ENCODE peak calls at places on chromosomes 4 and X, in six cellular contexts. P, M, G, L, T and I are unnamed samples.

GRCh38 chr4:15870079-15870478 is 68.5 kb downstream of the FGFBP1 start:
- DNase-seq in T (no peak), L (no peak), G (no peak), M (no peak), P (no peak), I (no peak)

GRCh38 chr4:176277162-176277904 is 8.3 kb upstream of the ASB5 start:
- DNase-seq in T (no peak), L (no peak), G (peak; percentile 66), M (no peak), P (peak; percentile 62), I (peak; percentile 51)

GRCh38 chr4:153735901-153736461 is 23.8 kb downstream of the RNF175 start:
- DNase-seq in T (no peak), P (no peak), M (no peak), G (no peak), L (no peak), I (no peak)

GRCh38 chr4:93337196-93337595 is 491.4 kb upstream of the ATOH1 start:
- DNase-seq in P (no peak), L (no peak), T (no peak), M (no peak), G (no peak), I (no peak)

GRCh38 chr4:179124419-179124818 is 1682.2 kb upstream of the AGA start:
- DNase-seq in L (no peak), G (no peak), P (no peak), M (no peak), T (no peak), I (no peak)

GRCh38 chrX:2490634-2491033 is 10.1 kb downstream of the DHRSX start:
- DNase-seq in G (no peak), M (no peak), P (no peak), T (no peak), L (no peak), I (no peak)

GRCh38 chrX:17592117-17592516 is 145.2 kb upstream of the SCML1 start:
- DNase-seq in M (no peak), P (no peak), G (no peak), L (no peak), T (no peak), I (no peak)

GRCh38 chrX:2427147-2427546 is 73.6 kb downstream of the DHRSX start:
- DNase-seq in M (no peak), P (no peak), T (no peak), G (no peak), L (no peak), I (no peak)

GRCh38 chr4:102324725-102325124 is 20.6 kb downstream of the SLC39A8 start:
- DNase-seq in G (no peak), P (no peak), M (no peak), L (no peak), T (no peak), I (no peak)

GRCh38 chrX:39854772-39855747 is 242.7 kb downstream of the BCOR start:
- DNase-seq in M (peak; percentile 73), G (no peak), L (no peak), T (peak; percentile 50), P (peak; percentile 72), I (peak; percentile 57)

GRCh38 chr4:71009796-71010588 is 16.5 kb downstream of the DCK start:
- DNase-seq in L (no peak), T (no peak), G (no peak), M (peak; percentile 18), P (peak; percentile 58), I (peak; percentile 66)

GRCh38 chr4:86521373-86521969 is 72.6 kb upstream of the PTPN13 start:
- DNase-seq in T (no peak), M (no peak), P (peak; percentile 58), G (no peak), L (no peak), I (no peak)

GRCh38 chrX:21838937-21839333 is 482 bp upstream of the MBTPS2 start:
- DNase-seq in T (no peak), G (no peak), L (no peak), M (no peak), P (peak; percentile 36), I (peak; percentile 30)

GRCh38 chr4:16225139-16225538 is 1.1 kb downstream of the TAPT1 start:
- DNase-seq in P (peak; percentile 42), M (no peak), G (no peak), L (no peak), T (no peak), I (peak; percentile 65)

GRCh38 chr4:163484906-163485305 is 9.6 kb upstream of the TMA16 start:
- DNase-seq in P (peak; percentile 57), L (no peak), T (no peak), M (peak; percentile 48), G (peak; percentile 66), I (peak; percentile 77)

GRCh38 chrX:70592091-70592490 is 147.5 kb downstream of the DLG3 start:
- DNase-seq in P (no peak), T (no peak), L (no peak), M (no peak), G (no peak), I (no peak)

GRCh38 chrX:30875957-30876356 is 13.1 kb downstream of the TAB3 start:
- DNase-seq in P (no peak), M (no peak), T (no peak), G (no peak), L (no peak), I (no peak)

GRCh38 chrX:989959-990510 is 222.4 kb downstream of the CRLF2 start:
- DNase-seq in L (peak; percentile 16), T (peak; percentile 41), P (peak; percentile 71), G (peak; percentile 87), M (peak; percentile 68), I (no peak)

GRCh38 chrX:40380649-40381488 is 199.9 kb upstream of the ATP6AP2 start:
- DNase-seq in T (no peak), M (no peak), L (no peak), P (no peak), G (no peak), I (no peak)

GRCh38 chrX:121761845-121762244 is 714.4 kb downstream of the GLUD2 start:
- DNase-seq in G (no peak), P (peak; percentile 89), M (no peak), L (no peak), T (no peak), I (no peak)